ENCODE peak calls at places on chromosomes 6 and 20, in nine cellular contexts. B is AG04449, F is NCI-H774, T is amniotic stem cell, M is cerebellum, U is skeletal muscle cell, G is choroid plexus epithelial cell, A is psoas muscle, D is dorsolateral prefrontal cortex. K is an unnamed sample.

GRCh38 chr6:105345506-105345905 is 57.4 kb downstream of the PREP start:
- DNase-seq in F (no peak), G (no peak), U (no peak), D (no peak), M (no peak), A (no peak), B (no peak), T (no peak), K (no peak)

GRCh38 chr6:149897855-149898744 is at the start of gene RAET1E:
- DNase-seq in M (no peak), B (no peak), D (no peak), A (no peak), G (no peak), U (no peak), F (no peak), T (no peak), K (no peak)

GRCh38 chr6:28353356-28353755 is 3.6 kb downstream of the ZKSCAN3 start:
- DNase-seq in F (no peak), G (no peak), M (no peak), D (no peak), U (no peak), T (no peak), B (no peak), A (no peak), K (no peak)

GRCh38 chr6:40713002-40713719 is 126.0 kb upstream of the LRFN2 start:
- DNase-seq in U (no peak), G (peak; percentile 57), T (no peak), B (no peak), A (no peak), F (no peak), D (no peak), M (no peak), K (no peak)

GRCh38 chr6:1525364-1526038 is 84.2 kb upstream of the FOXC1 start:
- DNase-seq in B (no peak), G (no peak), F (no peak), M (peak; percentile 32), U (no peak), T (no peak), A (no peak), D (no peak), K (no peak)

GRCh38 chr6:162941128-162941527 is 213.4 kb downstream of the PACRG start:
- DNase-seq in B (no peak), A (no peak), T (no peak), M (no peak), F (no peak), U (no peak), D (no peak), G (no peak), K (no peak)

GRCh38 chr6:39980839-39981580 is 46.7 kb upstream of the MOCS1 start:
- DNase-seq in T (peak; percentile 8), A (no peak), G (peak; percentile 82), D (no peak), M (peak; percentile 67), B (no peak), U (no peak), F (peak; percentile 35), K (no peak)

GRCh38 chr6:13006578-13007300 is 290.2 kb downstream of the PHACTR1 start:
- DNase-seq in D (no peak), T (no peak), B (no peak), F (no peak), U (peak; percentile 39), G (peak; percentile 33), M (no peak), A (no peak), K (no peak)

GRCh38 chr20:47735412-47736400 is 49.6 kb downstream of the SULF2 start:
- DNase-seq in F (no peak), A (peak; percentile 64), B (no peak), G (peak; percentile 37), D (no peak), U (no peak), M (no peak), T (no peak), K (no peak)

GRCh38 chr20:6767536-6768227 is at the start of gene BMP2:
- DNase-seq in F (peak; percentile 38), A (peak; percentile 74), B (no peak), M (peak; percentile 5), U (no peak), T (no peak), D (peak; percentile 50), G (peak; percentile 66), K (no peak)

GRCh38 chr6:110020888-110021287 is 42.8 kb downstream of the GPR6 start:
- DNase-seq in G (no peak), T (no peak), A (no peak), F (no peak), U (no peak), B (no peak), D (no peak), M (no peak), K (no peak)